ENCODE peak calls at places on chromosome 3, in eight cellular contexts. E is tibial nerve, L is body of pancreas, X is Peyer's patch, I is cardiac muscle cell, J is endodermal cell, K is astrocyte, P is uterus. V is an unnamed sample. For H3K36me3, the result is how much of the 10 kb centered on the place peaks cover.

GRCh38 chr3:162142511-162142910 is 645.9 kb downstream of the OTOL1 start:
- DNase-seq in E (no peak), L (no peak), X (no peak), I (peak), J (no peak), K (peak), P (no peak), V (no peak)

GRCh38 chr3:45559560-45560118 is 34.9 kb upstream of the LIMD1 start:
- DNase-seq in E (no peak), L (no peak), X (no peak), I (no peak), J (peak), K (no peak), P (no peak), V (no peak)

GRCh38 chr3:169448501-169448900 is 215.0 kb downstream of the MECOM start:
- DNase-seq in E (no peak), L (no peak), X (no peak), I (peak), J (no peak), K (no peak), P (no peak), V (no peak)

GRCh38 chr3:37591130-37591865 is 270.4 kb upstream of the CTDSPL start:
- DNase-seq in E (no peak), L (no peak), X (no peak), I (peak), J (no peak), K (no peak), P (peak), V (no peak)

GRCh38 chr3:126936853-126937395 is 46.0 kb upstream of the PLXNA1 start:
- DNase-seq in E (no peak), L (no peak), X (no peak), I (peak), J (no peak), K (no peak), P (no peak), V (no peak)

GRCh38 chr3:61960976-61961375 is 399.6 kb downstream of the PTPRG start:
- DNase-seq in E (no peak), L (no peak), X (no peak), I (no peak), J (no peak), K (no peak), P (no peak), V (no peak)

GRCh38 chr3:127588675-127589577 is 1.6 kb downstream of the TPRA1 start:
- DNase-seq in E (no peak), L (no peak), X (no peak), I (peak), J (peak), K (peak), P (no peak), V (peak)

GRCh38 chr3:26750263-26750662 is 127.7 kb downstream of the LRRC3B start:
- DNase-seq in E (no peak), L (no peak), X (no peak), I (no peak), J (no peak), K (no peak), P (no peak), V (no peak)

GRCh38 chr3:174325834-174326705 is 533.1 kb upstream of the NAALADL2 start:
- DNase-seq in E (no peak), L (no peak), X (no peak), I (peak), J (no peak), K (peak), P (no peak), V (peak)

GRCh38 chr3:124248471-124249028 is 256.6 kb upstream of the ROPN1 start:
- DNase-seq in E (no peak), L (peak), X (peak), I (peak), J (no peak), K (peak), P (peak), V (peak)

GRCh38 chr3:78690806-78691205 is 1077.0 kb downstream of the ROBO1 start:
- DNase-seq in E (no peak), L (no peak), X (no peak), I (no peak), J (no peak), K (peak), P (no peak), V (no peak)

GRCh38 chr3:11610044-11610671 is 33.6 kb downstream of the VGLL4 start:
- DNase-seq in E (no peak), L (no peak), X (peak), I (peak), J (no peak), K (peak), P (no peak), V (no peak)

GRCh38 chr3:161770532-161771386 is 274.2 kb downstream of the OTOL1 start:
- DNase-seq in E (no peak), L (no peak), X (no peak), I (no peak), J (no peak), K (peak), P (no peak), V (no peak)

GRCh38 chr3:193389335-193389734 is 10.8 kb upstream of the ATP13A5 start:
- DNase-seq in E (no peak), L (no peak), X (no peak), I (no peak), J (no peak), K (no peak), P (no peak), V (no peak)

GRCh38 chr3:151315846-151316245 is 774 bp downstream of the GPR87 start:
- DNase-seq in E (no peak), L (no peak), X (no peak), I (no peak), J (no peak), K (no peak), P (no peak), V (no peak)

GRCh38 chr3:157311633-157312365 is 124.9 kb upstream of the PTX3 start:
- DNase-seq in E (no peak), L (no peak), X (no peak), I (peak), J (no peak), K (peak), P (no peak), V (peak)

GRCh38 chr3:36434682-36435426 is 54.5 kb downstream of the STAC start:
- DNase-seq in E (no peak), L (no peak), X (no peak), I (peak), J (no peak), K (peak), P (no peak), V (peak)

GRCh38 chr3:37456270-37456708 is 281.9 kb upstream of the LRRFIP2 start:
- DNase-seq in E (no peak), L (peak), X (peak), I (peak), J (peak), K (no peak), P (peak), V (no peak)

GRCh38 chr3:63911395-63911900 is 735 bp downstream of the SCAANT1 start:
- DNase-seq in E (no peak), L (no peak), X (no peak), I (peak), J (no peak), K (no peak), P (no peak), V (no peak)

GRCh38 chr3:42674151-42674550 is 11.2 kb upstream of the KLHL40 start:
- DNase-seq in E (no peak), L (no peak), X (no peak), I (no peak), J (no peak), K (no peak), P (no peak), V (no peak)

GRCh38 chr3:9970020-9970652 is 16.5 kb downstream of the EMC3 start:
- DNase-seq in E (no peak), L (no peak), X (no peak), I (peak), J (no peak), K (peak), P (no peak), V (peak)

GRCh38 chr3:59563072-59563605 is 513.3 kb upstream of the CFAP20DC start:
- DNase-seq in E (no peak), L (no peak), X (no peak), I (no peak), J (no peak), K (peak), P (no peak), V (no peak)

GRCh38 chr3:13776253-13777050 is 103.4 kb downstream of the WNT7A start:
- DNase-seq in E (no peak), L (no peak), X (no peak), I (no peak), J (peak), K (no peak), P (no peak), V (no peak)

GRCh38 chr3:169847896-169848295 is 21.8 kb downstream of the LRRC31 start:
- DNase-seq in E (no peak), L (no peak), X (no peak), I (no peak), J (no peak), K (no peak), P (no peak), V (no peak)

GRCh38 chr3:123667784-123668183 is 82.9 kb upstream of the HACD2 start:
- DNase-seq in E (no peak), L (no peak), X (no peak), I (no peak), J (no peak), K (peak), P (no peak), V (no peak)

GRCh38 chr3:63571682-63572081 is 80.8 kb upstream of the SNTN start:
- DNase-seq in E (no peak), L (no peak), X (no peak), I (no peak), J (no peak), K (no peak), P (no peak), V (no peak)

GRCh38 chr3:184785856-184786255 is 26.1 kb upstream of the VPS8 start:
- DNase-seq in E (no peak), L (no peak), X (no peak), I (peak), J (no peak), K (no peak), P (no peak), V (no peak)

GRCh38 chr3:64548200-64548889 is 139.5 kb downstream of the ADAMTS9 start:
- DNase-seq in E (peak), L (peak), X (peak), I (peak), J (no peak), K (peak), P (peak), V (no peak)

GRCh38 chr3:172190980-172191379 is 151.6 kb downstream of the FNDC3B start:
- DNase-seq in E (no peak), L (no peak), X (no peak), I (no peak), J (no peak), K (no peak), P (no peak), V (no peak)

GRCh38 chr3:133487920-133488540 is 85.5 kb upstream of the CDV3 start:
- DNase-seq in E (no peak), L (peak), X (peak), I (peak), J (peak), K (no peak), P (no peak), V (no peak)

GRCh38 chr3:174162550-174162949 is 696.6 kb upstream of the NAALADL2 start:
- DNase-seq in E (no peak), L (no peak), X (no peak), I (no peak), J (no peak), K (no peak), P (no peak), V (no peak)

GRCh38 chr3:3821780-3822179 is 22.5 kb downstream of the LRRN1 start:
- DNase-seq in E (no peak), L (no peak), X (no peak), I (no peak), J (no peak), K (peak), P (no peak), V (no peak)

GRCh38 chr3:3815206-3815605 is 16.0 kb downstream of the LRRN1 start:
- DNase-seq in E (no peak), L (no peak), X (no peak), I (no peak), J (no peak), K (peak), P (no peak), V (no peak)

DNA sequence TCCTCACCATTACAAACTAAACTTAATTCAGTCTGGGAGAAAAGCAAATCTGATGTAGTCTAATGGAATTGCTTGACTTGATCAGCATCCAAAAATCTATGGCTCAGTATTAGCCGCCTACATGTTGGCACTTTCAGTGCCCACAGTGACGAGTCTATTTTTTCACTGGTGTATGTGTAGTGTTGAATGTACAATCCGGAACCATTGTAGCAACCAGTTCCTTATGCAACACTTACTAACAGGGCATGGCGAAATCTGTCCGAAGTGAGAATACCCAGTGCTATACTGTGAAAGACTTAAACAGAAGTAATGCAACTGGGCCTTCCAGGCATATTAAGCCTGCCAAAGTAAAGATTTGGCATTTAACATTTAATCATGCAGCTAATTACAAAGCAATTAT is 18.6 kb downstream of the LRRN1 start:
- DNase-seq in E (no peak), L (no peak), X (no peak), I (no peak), J (no peak), K (peak), P (no peak), V (no peak)
- H3K36me3 ChIP-seq in E (under half), L (under half), X (under half), I (under half), J (half or more), K (under half), P (under half), V (under half)

GRCh38 chr3:114453296-114453888 is 159.6 kb downstream of the TIGIT start:
- DNase-seq in E (no peak), L (no peak), X (no peak), I (no peak), J (no peak), K (no peak), P (no peak), V (no peak)

GRCh38 chr3:114460459-114460858 is 166.6 kb downstream of the TIGIT start:
- DNase-seq in E (no peak), L (no peak), X (no peak), I (no peak), J (no peak), K (no peak), P (no peak), V (no peak)

GRCh38 chr3:114455432-114455831 is 161.6 kb downstream of the TIGIT start:
- DNase-seq in E (no peak), L (no peak), X (no peak), I (no peak), J (no peak), K (no peak), P (no peak), V (no peak)

GRCh38 chr3:114454592-114455251 is 160.9 kb downstream of the TIGIT start:
- DNase-seq in E (no peak), L (no peak), X (no peak), I (peak), J (no peak), K (peak), P (no peak), V (no peak)

GRCh38 chr3:114456742-114457141 is 162.9 kb downstream of the TIGIT start:
- DNase-seq in E (no peak), L (no peak), X (no peak), I (no peak), J (no peak), K (no peak), P (no peak), V (no peak)
- TF ChIP-seq CTCF in E (no peak), L (no peak), X (no peak), I (no peak), J (no peak), K (no peak), P (no peak), V (no peak)

DNA sequence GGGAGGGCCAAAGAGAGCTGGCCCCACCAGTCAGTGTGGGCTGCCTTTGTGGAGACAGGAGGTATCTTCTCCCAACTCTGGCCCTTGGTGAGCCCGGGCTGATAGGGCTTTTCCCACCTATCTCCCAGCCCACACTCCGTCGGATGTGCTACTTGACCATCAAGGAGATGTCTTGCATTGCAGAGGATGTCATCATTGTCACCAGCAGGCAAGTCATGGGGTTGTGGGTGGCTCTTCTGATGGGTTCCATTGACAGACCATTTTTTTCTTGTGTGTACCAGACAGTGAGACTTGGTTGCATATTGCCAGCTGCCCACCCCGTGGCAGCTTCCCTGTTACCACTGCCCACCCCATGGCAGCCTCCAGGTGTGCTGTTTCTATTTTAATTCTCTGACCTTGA is 3.3 kb downstream of the COPG1 start:
- DNase-seq in E (no peak), L (no peak), X (no peak), I (no peak), J (no peak), K (no peak), P (no peak), V (no peak)
- H3K36me3 ChIP-seq in E (half or more), L (under half), X (half or more), I (under half), J (half or more), K (under half), P (under half), V (under half)

DNA sequence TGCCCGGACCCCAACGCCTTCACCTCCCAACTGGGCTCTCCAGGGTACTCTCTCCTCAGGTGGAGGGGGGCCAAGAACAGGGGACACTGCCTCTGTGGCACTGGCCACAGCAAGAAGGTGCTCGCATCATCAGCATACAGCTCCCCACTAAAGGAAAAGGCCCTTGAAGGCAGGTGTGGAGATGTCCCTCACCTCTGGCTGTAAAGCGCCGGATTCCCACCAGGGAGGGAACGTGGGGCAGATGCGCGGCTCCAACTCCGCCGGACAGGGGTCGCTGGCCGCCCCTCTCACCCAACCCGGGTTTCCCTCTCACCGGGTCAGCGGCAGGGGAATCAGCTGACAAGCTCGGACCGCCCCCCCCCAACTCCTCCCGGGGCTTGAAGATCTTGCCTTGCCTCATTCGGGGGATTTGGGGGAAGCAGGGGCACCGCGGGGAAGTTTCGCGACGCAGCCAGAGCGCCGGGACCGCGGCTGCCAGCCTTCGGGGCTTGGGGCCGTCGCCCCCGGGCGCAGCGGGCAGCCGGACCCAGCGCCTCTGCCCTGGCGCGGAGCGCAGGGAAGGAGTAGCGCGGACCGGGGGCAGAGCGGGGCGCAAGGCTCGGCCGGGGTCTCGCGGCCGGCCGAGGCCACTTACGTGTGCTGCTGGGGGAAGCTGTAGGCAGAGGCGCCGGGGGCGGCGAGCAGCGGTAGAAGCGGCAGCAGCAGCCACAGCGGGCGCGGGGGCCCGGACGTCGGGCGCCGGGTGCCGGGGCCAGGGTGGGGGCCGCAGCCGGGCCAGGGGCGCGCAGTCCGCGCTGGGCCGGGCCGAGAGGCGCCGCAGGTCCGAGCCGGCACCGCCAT is 630 bp downstream of the CACNA2D2 start:
- DNase-seq in E (no peak), L (no peak), X (no peak), I (no peak), J (peak), K (no peak), P (peak), V (no peak)
- TF ChIP-seq CTCF in E (no peak), L (no peak), X (no peak), I (no peak), J (peak), K (no peak), P (no peak), V (no peak)

GRCh38 chr3:114401346-114401745 is 107.5 kb downstream of the TIGIT start:
- DNase-seq in E (no peak), L (no peak), X (no peak), I (no peak), J (no peak), K (no peak), P (no peak), V (no peak)
- H3K36me3 ChIP-seq in E (under half), L (under half), X (under half), I (under half), J (under half), K (under half), P (under half), V (under half)

DNA sequence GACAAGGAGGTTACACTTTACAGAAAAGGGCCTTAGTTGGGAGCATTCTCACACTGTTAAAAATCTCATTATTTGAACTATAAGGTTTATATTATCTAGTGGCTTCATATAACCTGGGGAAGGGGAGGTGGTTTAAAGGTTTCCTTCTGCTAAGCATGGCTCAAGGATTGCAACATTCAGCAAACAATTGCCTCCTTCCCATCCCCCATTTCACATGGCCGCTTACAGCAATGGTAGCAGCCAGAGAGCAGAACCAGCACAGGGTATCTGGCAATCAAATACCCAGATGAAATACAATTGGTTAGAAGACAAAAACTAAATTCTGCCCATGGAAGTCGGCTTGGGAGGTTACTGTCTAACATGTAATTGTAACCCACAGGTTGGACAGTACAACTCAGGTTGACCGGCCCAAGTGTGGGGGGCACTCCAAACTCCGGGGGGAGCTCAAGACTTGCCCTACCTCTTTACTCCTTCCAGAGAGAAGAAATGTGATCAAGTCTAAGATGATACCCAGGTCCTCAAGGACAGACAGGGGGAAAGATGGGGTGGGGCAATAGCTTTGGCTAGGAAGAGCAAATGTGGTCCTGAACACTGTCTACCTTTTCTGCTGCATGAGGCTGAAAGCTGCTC is 15.5 kb downstream of the ETV5 start:
- DNase-seq in E (no peak), L (peak), X (no peak), I (no peak), J (no peak), K (no peak), P (no peak), V (no peak)
- TF ChIP-seq CTCF in E (no peak), L (peak), X (no peak), I (no peak), J (no peak), K (no peak), P (no peak), V (no peak)

V was measured in BJ.